ENCODE peak calls at places on chromosomes 2 and 18, in four cellular contexts. One of them, this sample, is unnamed.

GRCh38 chr2:132037527-132038178 is 124.1 kb downstream of the ANKRD30BL start:
- DNase-seq in CD8-positive, alpha-beta T cell: no peak
- DNase-seq in fibroblast of the aortic adventitia: no peak
- DNase-seq in A549: no peak
- DNase-seq in this sample: no peak

GRCh38 chr2:189798312-189799029 is 14.2 kb downstream of the PMS1 start:
- DNase-seq in CD8-positive, alpha-beta T cell: no peak
- DNase-seq in fibroblast of the aortic adventitia: peak; percentile 80
- DNase-seq in A549: no peak
- DNase-seq in this sample: no peak

GRCh38 chr2:145835665-145836064 is 1315.7 kb upstream of the ZEB2 start:
- DNase-seq in CD8-positive, alpha-beta T cell: no peak
- DNase-seq in fibroblast of the aortic adventitia: no peak
- DNase-seq in A549: no peak
- DNase-seq in this sample: no peak

GRCh38 chr2:142989276-142990204 is 112.1 kb downstream of the KYNU start:
- DNase-seq in CD8-positive, alpha-beta T cell: no peak
- DNase-seq in fibroblast of the aortic adventitia: peak; percentile 68
- DNase-seq in A549: peak; percentile 6
- DNase-seq in this sample: no peak

GRCh38 chr2:177817300-177817699 is 255.3 kb downstream of the PDE11A start:
- DNase-seq in CD8-positive, alpha-beta T cell: no peak
- DNase-seq in fibroblast of the aortic adventitia: no peak
- DNase-seq in A549: no peak
- DNase-seq in this sample: no peak

GRCh38 chr2:112622528-112622849 is 23.2 kb upstream of the SLC20A1 start:
- DNase-seq in CD8-positive, alpha-beta T cell: no peak
- DNase-seq in fibroblast of the aortic adventitia: peak; percentile 99
- DNase-seq in A549: no peak
- DNase-seq in this sample: no peak

GRCh38 chr18:26656944-26657536 is 108.7 kb upstream of the KCTD1 start:
- DNase-seq in CD8-positive, alpha-beta T cell: no peak
- DNase-seq in fibroblast of the aortic adventitia: peak; percentile 55
- DNase-seq in A549: peak; percentile 35
- DNase-seq in this sample: no peak

GRCh38 chr2:45275235-45275805 is 266.1 kb upstream of the SIX2 start:
- DNase-seq in CD8-positive, alpha-beta T cell: no peak
- DNase-seq in fibroblast of the aortic adventitia: peak; percentile 38
- DNase-seq in A549: no peak
- DNase-seq in this sample: no peak

GRCh38 chr2:239193426-239193825 is 207.4 kb downstream of the HDAC4 start:
- DNase-seq in CD8-positive, alpha-beta T cell: no peak
- DNase-seq in fibroblast of the aortic adventitia: no peak
- DNase-seq in A549: no peak
- DNase-seq in this sample: no peak

GRCh38 chr2:237674731-237675276 is 47.4 kb downstream of the LRRFIP1 start:
- DNase-seq in CD8-positive, alpha-beta T cell: peak; percentile 86
- DNase-seq in fibroblast of the aortic adventitia: peak; percentile 61
- DNase-seq in A549: no peak
- DNase-seq in this sample: peak; percentile 80

GRCh38 chr2:141508806-141509595 is 621.8 kb downstream of the LRP1B start:
- DNase-seq in CD8-positive, alpha-beta T cell: no peak
- DNase-seq in fibroblast of the aortic adventitia: no peak
- DNase-seq in A549: no peak
- DNase-seq in this sample: no peak

GRCh38 chr2:7880561-7880960 is 801.3 kb upstream of the ID2 start:
- DNase-seq in CD8-positive, alpha-beta T cell: no peak
- DNase-seq in fibroblast of the aortic adventitia: no peak
- DNase-seq in A549: no peak
- DNase-seq in this sample: no peak

GRCh38 chr18:3889121-3889520 is 439.1 kb downstream of the TGIF1 start:
- DNase-seq in CD8-positive, alpha-beta T cell: no peak
- DNase-seq in fibroblast of the aortic adventitia: no peak
- DNase-seq in A549: no peak
- DNase-seq in this sample: no peak

GRCh38 chr18:10076502-10077030 is 162.8 kb downstream of the VAPA start:
- DNase-seq in CD8-positive, alpha-beta T cell: no peak
- DNase-seq in fibroblast of the aortic adventitia: no peak
- DNase-seq in A549: no peak
- DNase-seq in this sample: no peak

GRCh38 chr2:3451926-3452671 is 67.2 kb downstream of the ADI1 start:
- DNase-seq in CD8-positive, alpha-beta T cell: no peak
- DNase-seq in fibroblast of the aortic adventitia: no peak
- DNase-seq in A549: no peak
- DNase-seq in this sample: no peak

GRCh38 chr2:6370753-6371152 is 495.0 kb downstream of the CMPK2 start:
- DNase-seq in CD8-positive, alpha-beta T cell: no peak
- DNase-seq in fibroblast of the aortic adventitia: no peak
- DNase-seq in A549: no peak
- DNase-seq in this sample: no peak

GRCh38 chr2:32946314-32947075 is at the start of gene LTBP1:
- DNase-seq in CD8-positive, alpha-beta T cell: peak; percentile 37
- DNase-seq in fibroblast of the aortic adventitia: peak; percentile 65
- DNase-seq in A549: peak; percentile 91
- DNase-seq in this sample: peak; percentile 41

GRCh38 chr2:152415231-152415642 is 80.3 kb downstream of the FMNL2 start:
- DNase-seq in CD8-positive, alpha-beta T cell: no peak
- DNase-seq in fibroblast of the aortic adventitia: peak; percentile 48
- DNase-seq in A549: no peak
- DNase-seq in this sample: no peak
- TF ChIP-seq CTCF in CD8-positive, alpha-beta T cell: no peak
- TF ChIP-seq CTCF in fibroblast of the aortic adventitia: no peak
- TF ChIP-seq CTCF in A549: no peak
- TF ChIP-seq CTCF in this sample: no peak

GRCh38 chr2:168136392-168136977 is 110.9 kb downstream of the STK39 start:
- DNase-seq in CD8-positive, alpha-beta T cell: no peak
- DNase-seq in fibroblast of the aortic adventitia: peak; percentile 70
- DNase-seq in A549: peak; percentile 15
- DNase-seq in this sample: no peak
- TF ChIP-seq CTCF in CD8-positive, alpha-beta T cell: peak; percentile 65
- TF ChIP-seq CTCF in fibroblast of the aortic adventitia: peak; percentile 60
- TF ChIP-seq CTCF in A549: peak; percentile 50
- TF ChIP-seq CTCF in this sample: peak; percentile 26

DNA sequence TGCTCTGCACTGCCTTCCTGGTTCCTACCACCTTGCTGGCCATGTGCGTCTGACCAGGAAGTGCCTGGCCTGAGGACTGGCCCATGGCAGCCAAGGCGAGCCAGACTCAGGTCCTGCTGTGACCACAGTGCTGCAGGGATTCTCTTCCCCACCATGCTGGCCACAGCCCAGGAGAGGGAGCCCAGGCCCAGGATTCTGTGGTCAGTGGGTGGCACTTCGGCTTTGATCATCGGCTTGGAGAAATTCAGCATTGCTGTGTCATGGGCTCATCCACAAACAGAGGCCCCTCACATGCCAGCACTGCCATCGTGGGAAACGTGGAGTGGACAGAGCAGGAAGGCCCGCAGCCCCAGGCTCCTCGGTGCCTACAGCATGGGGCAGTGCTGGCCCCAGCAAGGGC is 211.6 kb downstream of the SEPTIN10 start:
- DNase-seq in CD8-positive, alpha-beta T cell: no peak
- DNase-seq in fibroblast of the aortic adventitia: no peak
- DNase-seq in A549: no peak
- DNase-seq in this sample: no peak
- TF ChIP-seq CTCF in CD8-positive, alpha-beta T cell: no peak
- TF ChIP-seq CTCF in fibroblast of the aortic adventitia: no peak
- TF ChIP-seq CTCF in A549: no peak
- TF ChIP-seq CTCF in this sample: no peak

DNA sequence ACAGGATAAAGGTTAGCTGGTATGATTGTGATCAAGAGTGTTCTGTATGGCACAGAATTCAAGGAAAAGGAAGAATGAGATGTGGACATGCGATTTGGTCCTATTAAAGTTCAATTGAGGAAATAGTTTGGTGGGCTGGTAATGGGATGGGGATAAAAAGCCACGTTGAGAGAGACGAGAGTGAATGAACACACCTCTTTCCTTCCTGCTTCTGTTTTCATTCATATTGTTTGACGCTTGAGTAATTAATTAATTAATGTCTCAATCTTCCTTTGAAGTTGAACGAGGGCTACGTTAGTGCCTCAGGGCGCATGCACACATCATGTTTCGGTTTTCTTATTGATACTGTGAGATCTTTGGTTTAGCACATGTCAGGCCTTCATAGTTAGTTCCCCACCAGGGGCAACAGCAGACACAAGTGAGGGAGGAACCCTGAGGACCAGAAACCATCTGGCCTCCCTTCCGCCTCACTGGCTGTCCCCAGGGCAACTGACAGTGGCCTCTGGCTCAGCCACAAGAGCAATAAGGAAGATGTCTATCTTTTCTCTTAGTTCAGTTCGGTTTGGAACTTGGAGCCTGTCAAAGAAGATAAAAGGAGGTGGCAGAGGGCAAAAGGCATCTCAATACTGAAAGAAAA is 116.0 kb downstream of the LIPG start:
- DNase-seq in CD8-positive, alpha-beta T cell: no peak
- DNase-seq in fibroblast of the aortic adventitia: no peak
- DNase-seq in A549: no peak
- DNase-seq in this sample: no peak
- TF ChIP-seq CTCF in CD8-positive, alpha-beta T cell: no peak
- TF ChIP-seq CTCF in fibroblast of the aortic adventitia: no peak
- TF ChIP-seq CTCF in A549: no peak
- TF ChIP-seq CTCF in this sample: no peak

DNA sequence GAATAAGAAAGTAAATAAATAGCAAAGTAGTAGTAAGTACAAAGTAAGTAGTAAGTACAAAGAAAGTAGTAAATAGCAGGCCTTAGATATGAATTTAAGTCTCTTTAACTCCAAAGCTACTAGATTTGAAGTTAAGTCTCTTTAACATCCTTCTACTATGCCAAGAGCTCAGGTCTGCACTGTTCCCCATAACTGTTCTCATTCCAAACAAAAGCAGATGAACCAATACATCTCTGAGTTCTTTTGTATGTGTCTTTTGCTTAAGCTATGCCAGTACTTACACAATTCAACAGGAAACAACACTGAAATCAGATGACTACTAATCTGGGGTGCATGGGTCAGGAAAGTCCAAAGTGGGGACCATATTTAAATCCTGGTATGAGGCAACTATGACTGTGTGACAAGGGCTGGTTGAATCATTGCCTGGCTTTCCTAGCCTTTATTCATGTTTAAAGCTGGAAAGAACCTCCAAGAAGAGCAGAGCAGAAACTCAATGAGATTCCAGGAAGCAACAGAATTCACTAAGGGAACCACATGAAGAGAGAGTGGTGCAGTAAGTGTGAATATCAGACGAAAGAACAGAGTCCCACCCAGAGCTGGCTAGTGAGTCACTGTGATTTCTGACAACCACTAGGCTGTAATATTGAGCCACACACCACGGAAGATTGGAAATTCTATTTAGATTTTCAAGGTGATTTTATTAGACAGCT is 51.0 kb upstream of the CYP26B1 start:
- DNase-seq in CD8-positive, alpha-beta T cell: no peak
- DNase-seq in fibroblast of the aortic adventitia: peak; percentile 88
- DNase-seq in A549: peak; percentile 12
- DNase-seq in this sample: no peak
- TF ChIP-seq CTCF in CD8-positive, alpha-beta T cell: no peak
- TF ChIP-seq CTCF in fibroblast of the aortic adventitia: peak; percentile 57
- TF ChIP-seq CTCF in A549: peak; percentile 31
- TF ChIP-seq CTCF in this sample: no peak

GRCh38 chr2:65608391-65608790 is 176.0 kb upstream of the SPRED2 start:
- DNase-seq in CD8-positive, alpha-beta T cell: no peak
- DNase-seq in fibroblast of the aortic adventitia: no peak
- DNase-seq in A549: no peak
- DNase-seq in this sample: no peak
- TF ChIP-seq CTCF in CD8-positive, alpha-beta T cell: no peak
- TF ChIP-seq CTCF in fibroblast of the aortic adventitia: no peak
- TF ChIP-seq CTCF in A549: no peak
- TF ChIP-seq CTCF in this sample: no peak

DNA sequence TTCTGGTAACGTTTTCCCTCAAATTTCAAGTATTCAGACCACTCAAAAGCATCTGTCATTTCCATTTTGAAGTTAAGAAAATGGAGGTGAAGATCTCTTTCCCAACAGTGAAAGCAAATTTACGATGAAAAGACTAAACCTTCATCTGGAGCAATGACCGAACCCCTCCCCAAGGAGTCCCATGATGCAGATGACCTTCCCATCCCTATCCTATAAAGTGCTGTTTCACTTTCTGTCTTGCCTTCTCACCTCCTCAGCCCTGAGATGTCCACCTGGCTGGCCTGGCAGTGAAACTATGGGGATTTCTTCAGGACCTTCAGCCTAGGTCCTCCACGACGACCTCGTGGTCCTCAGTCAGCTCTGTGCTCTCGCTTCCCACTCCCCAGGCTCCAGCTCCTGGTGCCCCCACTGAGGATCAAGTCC is 925 bp upstream of the NPC1 start:
- DNase-seq in CD8-positive, alpha-beta T cell: no peak
- DNase-seq in fibroblast of the aortic adventitia: no peak
- DNase-seq in A549: no peak
- DNase-seq in this sample: no peak
- TF ChIP-seq CTCF in CD8-positive, alpha-beta T cell: no peak
- TF ChIP-seq CTCF in fibroblast of the aortic adventitia: no peak
- TF ChIP-seq CTCF in A549: no peak
- TF ChIP-seq CTCF in this sample: no peak